ENCODE peak calls at places on chromosomes 1 and 21, in four cellular contexts. One of them, this sample, is unnamed.

GRCh38 chr21:34642211-34643075 is 26.4 kb upstream of the CLIC6 start:
- DNase-seq in WERI-Rb-1: no peak
- DNase-seq in AG04449: no peak
- DNase-seq in IMR-90: peak
- DNase-seq in this sample: no peak

GRCh38 chr1:221011145-221011544 is 131.9 kb downstream of the HLX start:
- DNase-seq in WERI-Rb-1: no peak
- DNase-seq in AG04449: no peak
- DNase-seq in IMR-90: no peak
- DNase-seq in this sample: no peak

GRCh38 chr1:176522310-176522846 is 59.4 kb downstream of the PAPPA2 start:
- DNase-seq in WERI-Rb-1: no peak
- DNase-seq in AG04449: no peak
- DNase-seq in IMR-90: no peak
- DNase-seq in this sample: no peak

GRCh38 chr1:17460265-17460664 is 20.8 kb upstream of the RCC2 start:
- DNase-seq in WERI-Rb-1: no peak
- DNase-seq in AG04449: no peak
- DNase-seq in IMR-90: no peak
- DNase-seq in this sample: no peak

GRCh38 chr1:26239936-26240335 is 5.9 kb downstream of the CEP85 start:
- DNase-seq in WERI-Rb-1: no peak
- DNase-seq in AG04449: no peak
- DNase-seq in IMR-90: peak
- DNase-seq in this sample: no peak

GRCh38 chr21:42568377-42568776 is 54.7 kb downstream of the SLC37A1 start:
- DNase-seq in WERI-Rb-1: peak
- DNase-seq in AG04449: no peak
- DNase-seq in IMR-90: no peak
- DNase-seq in this sample: no peak

GRCh38 chr1:237205400-237206064 is 163.5 kb downstream of the RYR2 start:
- DNase-seq in WERI-Rb-1: no peak
- DNase-seq in AG04449: no peak
- DNase-seq in IMR-90: peak
- DNase-seq in this sample: no peak

GRCh38 chr1:20410555-20410954 is 75.5 kb downstream of the CAMK2N1 start:
- DNase-seq in WERI-Rb-1: no peak
- DNase-seq in AG04449: no peak
- DNase-seq in IMR-90: peak
- DNase-seq in this sample: no peak

GRCh38 chr1:189607477-189608096 is 870.1 kb downstream of the BRINP3 start:
- DNase-seq in WERI-Rb-1: no peak
- DNase-seq in AG04449: no peak
- DNase-seq in IMR-90: no peak
- DNase-seq in this sample: no peak

GRCh38 chr1:229117664-229118300 is 153.1 kb upstream of the RAB4A start:
- DNase-seq in WERI-Rb-1: no peak
- DNase-seq in AG04449: no peak
- DNase-seq in IMR-90: peak
- DNase-seq in this sample: no peak

GRCh38 chr1:1136547-1137230 is 20.8 kb upstream of the C1orf159 start:
- DNase-seq in WERI-Rb-1: no peak
- DNase-seq in AG04449: no peak
- DNase-seq in IMR-90: no peak
- DNase-seq in this sample: no peak

GRCh38 chr1:92831368-92831761 is 475 bp upstream of the RPL5 start:
- DNase-seq in WERI-Rb-1: no peak
- DNase-seq in AG04449: no peak
- DNase-seq in IMR-90: no peak
- DNase-seq in this sample: no peak

GRCh38 chr1:10610901-10611600 is 136.3 kb downstream of the PEX14 start:
- DNase-seq in WERI-Rb-1: no peak
- DNase-seq in AG04449: no peak
- DNase-seq in IMR-90: peak
- DNase-seq in this sample: no peak

GRCh38 chr21:34807146-34807880 is 138.5 kb downstream of the CLIC6 start:
- DNase-seq in WERI-Rb-1: no peak
- DNase-seq in AG04449: peak
- DNase-seq in IMR-90: peak
- DNase-seq in this sample: peak

GRCh38 chr1:26787381-26787705 is 407 bp upstream of the PIGV start:
- DNase-seq in WERI-Rb-1: no peak
- DNase-seq in AG04449: no peak
- DNase-seq in IMR-90: peak
- DNase-seq in this sample: no peak

GRCh38 chr1:113930499-113931161 is 1.5 kb downstream of the HIPK1 start:
- DNase-seq in WERI-Rb-1: peak
- DNase-seq in AG04449: peak
- DNase-seq in IMR-90: peak
- DNase-seq in this sample: no peak

GRCh38 chr1:113931456-113931855 is 2.3 kb downstream of the HIPK1 start:
- DNase-seq in WERI-Rb-1: no peak
- DNase-seq in AG04449: no peak
- DNase-seq in IMR-90: peak
- DNase-seq in this sample: no peak

GRCh38 chr1:113929750-113930498 is 800 bp downstream of the HIPK1 start:
- DNase-seq in WERI-Rb-1: peak
- DNase-seq in AG04449: no peak
- DNase-seq in IMR-90: peak
- DNase-seq in this sample: no peak

GRCh38 chr1:113928129-113928949 is 785 bp upstream of the HIPK1 start:
- DNase-seq in WERI-Rb-1: no peak
- DNase-seq in AG04449: no peak
- DNase-seq in IMR-90: peak
- DNase-seq in this sample: no peak

GRCh38 chr1:113928950-113929749 is at the start of gene HIPK1:
- DNase-seq in WERI-Rb-1: peak
- DNase-seq in AG04449: peak
- DNase-seq in IMR-90: peak
- DNase-seq in this sample: peak
- TF ChIP-seq CTCF in WERI-Rb-1: no peak
- TF ChIP-seq CTCF in AG04449: no peak
- TF ChIP-seq CTCF in IMR-90: no peak
- TF ChIP-seq CTCF in this sample: no peak

GRCh38 chr1:19391596-19391981 is 79.5 kb downstream of the SLC66A1 start:
- DNase-seq in WERI-Rb-1: no peak
- DNase-seq in AG04449: no peak
- DNase-seq in IMR-90: no peak
- DNase-seq in this sample: no peak
- H3K4me3 ChIP-seq in WERI-Rb-1: no peak
- H3K4me3 ChIP-seq in AG04449: peak
- H3K4me3 ChIP-seq in IMR-90: no peak
- H3K4me3 ChIP-seq in this sample: no peak

GRCh38 chr1:151968791-151969399 is 24.8 kb downstream of the S100A10 start:
- DNase-seq in WERI-Rb-1: no peak
- DNase-seq in AG04449: no peak
- DNase-seq in IMR-90: no peak
- DNase-seq in this sample: no peak
- TF ChIP-seq CTCF in WERI-Rb-1: no peak
- TF ChIP-seq CTCF in AG04449: no peak
- TF ChIP-seq CTCF in IMR-90: no peak
- TF ChIP-seq CTCF in this sample: peak

GRCh38 chr1:47895436-47895835 is 101.7 kb downstream of the TRABD2B start:
- DNase-seq in WERI-Rb-1: no peak
- DNase-seq in AG04449: no peak
- DNase-seq in IMR-90: no peak
- DNase-seq in this sample: no peak
- H3K4me3 ChIP-seq in WERI-Rb-1: no peak
- H3K4me3 ChIP-seq in AG04449: no peak
- H3K4me3 ChIP-seq in IMR-90: no peak
- H3K4me3 ChIP-seq in this sample: no peak

GRCh38 chr1:48028218-48028804 is 31.1 kb upstream of the TRABD2B start:
- DNase-seq in WERI-Rb-1: no peak
- DNase-seq in AG04449: no peak
- DNase-seq in IMR-90: no peak
- DNase-seq in this sample: no peak

GRCh38 chr1:48025076-48025475 is 27.9 kb upstream of the TRABD2B start:
- DNase-seq in WERI-Rb-1: peak
- DNase-seq in AG04449: no peak
- DNase-seq in IMR-90: no peak
- DNase-seq in this sample: no peak

GRCh38 chr1:48026701-48027532 is 29.7 kb upstream of the TRABD2B start:
- DNase-seq in WERI-Rb-1: no peak
- DNase-seq in AG04449: no peak
- DNase-seq in IMR-90: no peak
- DNase-seq in this sample: no peak

GRCh38 chr1:48026275-48026674 is 29.1 kb upstream of the TRABD2B start:
- DNase-seq in WERI-Rb-1: no peak
- DNase-seq in AG04449: no peak
- DNase-seq in IMR-90: peak
- DNase-seq in this sample: no peak

GRCh38 chr1:48027533-48027835 is 30.3 kb upstream of the TRABD2B start:
- DNase-seq in WERI-Rb-1: no peak
- DNase-seq in AG04449: no peak
- DNase-seq in IMR-90: no peak
- DNase-seq in this sample: no peak
- TF ChIP-seq CTCF in WERI-Rb-1: no peak
- TF ChIP-seq CTCF in AG04449: no peak
- TF ChIP-seq CTCF in IMR-90: no peak
- TF ChIP-seq CTCF in this sample: no peak

DNA sequence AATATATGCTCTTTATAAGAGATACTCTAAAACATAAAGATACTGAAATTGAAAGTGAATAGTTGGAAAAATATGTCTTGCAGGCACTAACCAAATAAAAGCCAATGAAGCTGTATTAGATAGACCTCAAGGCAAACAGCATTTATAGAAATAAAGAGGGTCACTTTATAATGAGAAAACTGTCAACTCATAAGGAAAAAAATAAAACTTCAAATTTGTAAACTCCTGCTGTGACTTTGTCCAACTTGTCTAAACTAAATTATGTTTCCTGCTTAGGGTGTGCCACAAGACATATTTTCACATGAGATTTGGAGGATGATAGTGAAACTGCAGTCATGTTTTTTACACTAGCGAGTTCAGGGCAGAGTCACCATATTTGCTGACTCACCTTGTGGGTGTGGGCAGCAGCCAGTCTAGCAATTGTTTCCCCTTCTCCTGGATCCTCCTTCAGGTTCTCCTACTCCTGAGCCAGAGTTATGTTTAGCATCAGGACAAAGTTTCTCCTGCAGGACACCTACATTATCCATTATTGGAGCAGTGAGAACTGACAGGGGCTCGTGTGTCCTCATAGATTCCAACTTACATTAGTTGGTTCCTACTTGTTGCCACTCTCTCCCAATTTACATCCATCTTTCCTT is 43.8 kb downstream of the CD53 start:
- DNase-seq in WERI-Rb-1: no peak
- DNase-seq in AG04449: no peak
- DNase-seq in IMR-90: peak
- DNase-seq in this sample: peak
- H3K4me3 ChIP-seq in WERI-Rb-1: no peak
- H3K4me3 ChIP-seq in AG04449: no peak
- H3K4me3 ChIP-seq in IMR-90: peak
- H3K4me3 ChIP-seq in this sample: no peak

DNA sequence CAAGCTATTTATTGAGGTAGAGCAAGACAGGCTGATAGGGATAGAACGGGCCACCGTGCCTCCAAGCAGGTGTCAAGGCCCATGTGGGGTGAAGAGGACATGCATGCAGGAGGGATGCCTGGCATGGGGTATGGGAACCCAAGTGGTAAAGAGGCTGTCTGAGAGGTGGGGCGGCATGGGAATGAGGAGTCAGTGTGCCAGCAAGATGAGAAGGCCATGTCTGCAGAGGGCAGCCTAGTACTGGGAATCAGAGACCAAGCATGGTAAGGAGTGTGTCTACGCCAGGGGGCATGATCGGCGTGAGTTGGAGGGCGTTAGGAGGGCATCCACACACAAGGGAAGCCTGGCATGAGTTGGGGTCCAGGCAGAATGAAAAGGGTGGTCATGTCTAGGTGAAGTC is 303.7 kb upstream of the PLD5 start:
- DNase-seq in WERI-Rb-1: no peak
- DNase-seq in AG04449: no peak
- DNase-seq in IMR-90: no peak
- DNase-seq in this sample: no peak
- TF ChIP-seq CTCF in WERI-Rb-1: peak
- TF ChIP-seq CTCF in AG04449: no peak
- TF ChIP-seq CTCF in IMR-90: no peak
- TF ChIP-seq CTCF in this sample: no peak

DNA sequence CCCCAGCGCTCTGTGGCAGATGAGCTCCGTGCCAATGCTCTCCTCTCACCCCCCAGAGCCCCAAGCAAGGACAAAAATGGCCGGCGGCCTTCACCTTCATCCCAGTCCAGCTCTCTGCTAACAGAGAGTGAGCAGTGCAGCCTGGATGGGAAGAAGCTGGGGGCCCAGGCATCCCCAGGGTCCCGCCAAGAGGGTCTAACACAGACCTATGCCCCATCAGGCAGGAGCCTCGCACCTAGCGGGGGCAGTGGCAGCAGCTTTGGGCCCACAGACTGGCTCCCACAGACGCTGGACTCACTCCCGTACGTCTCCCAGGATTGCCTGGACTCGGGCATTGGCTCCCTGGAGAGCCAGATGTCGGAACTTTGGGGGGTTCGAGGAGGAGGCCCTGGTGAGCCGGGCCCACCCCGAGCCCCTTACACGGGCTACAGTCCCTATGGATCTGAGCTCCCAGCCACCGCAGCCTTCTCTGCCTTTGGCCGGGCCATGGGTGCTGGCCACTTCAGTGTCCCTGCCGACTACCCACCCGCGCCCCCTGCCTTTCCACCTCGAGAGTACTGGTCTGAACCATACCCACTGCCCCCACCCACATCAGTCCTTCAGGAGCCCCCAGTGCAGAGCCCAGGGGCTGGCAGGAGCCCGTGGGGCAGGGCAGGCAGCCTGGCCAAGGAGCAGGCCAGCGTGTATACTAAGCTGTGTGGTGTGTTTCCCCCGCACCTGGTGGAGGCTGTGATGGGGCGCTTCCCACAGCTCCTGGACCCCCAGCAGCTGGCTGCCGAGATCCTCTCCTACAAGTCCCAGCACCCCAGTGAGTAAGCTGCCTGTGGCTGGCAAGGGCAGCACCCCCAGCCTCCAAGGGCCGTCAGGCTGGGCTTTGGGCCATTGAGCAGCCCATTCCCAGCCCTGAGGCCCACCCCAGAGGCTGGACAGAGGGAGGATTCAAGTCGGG is 8.7 kb downstream of the ZC3H12A start:
- DNase-seq in WERI-Rb-1: no peak
- DNase-seq in AG04449: no peak
- DNase-seq in IMR-90: no peak
- DNase-seq in this sample: no peak
- H3K4me3 ChIP-seq in WERI-Rb-1: no peak
- H3K4me3 ChIP-seq in AG04449: no peak
- H3K4me3 ChIP-seq in IMR-90: no peak
- H3K4me3 ChIP-seq in this sample: no peak

GRCh38 chr1:109790735-109791494 is 27.2 kb upstream of the EPS8L3 start:
- DNase-seq in WERI-Rb-1: peak
- DNase-seq in AG04449: no peak
- DNase-seq in IMR-90: peak
- DNase-seq in this sample: no peak
- TF ChIP-seq CTCF in WERI-Rb-1: peak
- TF ChIP-seq CTCF in AG04449: peak
- TF ChIP-seq CTCF in IMR-90: peak
- TF ChIP-seq CTCF in this sample: peak

GRCh38 chr1:224502459-224503160 is 68.0 kb upstream of the WDR26 start:
- DNase-seq in WERI-Rb-1: peak
- DNase-seq in AG04449: no peak
- DNase-seq in IMR-90: no peak
- DNase-seq in this sample: no peak
- H3K4me3 ChIP-seq in WERI-Rb-1: peak
- H3K4me3 ChIP-seq in AG04449: no peak
- H3K4me3 ChIP-seq in IMR-90: no peak
- H3K4me3 ChIP-seq in this sample: no peak

This sample was measured in HFF-Myc.